ENCODE peak calls at places on chromosomes 2 and 18, in eight cellular contexts. A is BE2C, M is Caco-2, D is AG04450, U is left ventricle myocardium inferior, V is heart left ventricle, S is cardiac muscle cell, N is uterus. X is an unnamed sample.

GRCh38 chr18:50189160-50189559 is 5.8 kb downstream of the MYO5B start:
- DNase-seq in N (no peak), V (no peak), S (no peak), M (no peak), A (no peak), U (no peak), D (no peak), X (no peak)

GRCh38 chr2:16321872-16322271 is 343.8 kb downstream of the CYRIA start:
- DNase-seq in M (peak; percentile 37), U (no peak), S (no peak), A (peak; percentile 100), D (no peak), N (no peak), V (no peak), X (no peak)

GRCh38 chr18:9242987-9243386 is 91.6 kb upstream of the TWSG1 start:
- DNase-seq in N (no peak), U (no peak), D (no peak), M (no peak), V (no peak), S (no peak), A (no peak), X (no peak)

GRCh38 chr2:149526689-149527088 is 60.9 kb downstream of the MMADHC start:
- DNase-seq in D (no peak), V (no peak), N (no peak), U (no peak), M (no peak), S (no peak), A (no peak), X (no peak)

GRCh38 chr2:83990601-83991000 is 468.5 kb downstream of the SUCLG1 start:
- DNase-seq in M (no peak), D (no peak), V (no peak), N (no peak), U (no peak), A (no peak), S (no peak), X (no peak)

GRCh38 chr2:237482485-237482884 is 4.6 kb upstream of the MLPH start:
- DNase-seq in M (peak; percentile 31), D (no peak), S (peak; percentile 22), V (peak; percentile 87), N (peak; percentile 77), A (peak; percentile 58), U (peak; percentile 77), X (peak; percentile 94)

GRCh38 chr2:111091811-111092211 is 28.9 kb upstream of the BCL2L11 start:
- DNase-seq in U (no peak), M (no peak), D (no peak), S (no peak), N (no peak), V (no peak), A (no peak), X (no peak)

GRCh38 chr2:57882895-57883515 is 163.6 kb upstream of the VRK2 start:
- DNase-seq in D (no peak), V (no peak), N (no peak), U (no peak), A (no peak), M (no peak), S (no peak), X (no peak)

GRCh38 chr18:4282954-4283353 is 172.2 kb downstream of the DLGAP1 start:
- DNase-seq in M (no peak), A (no peak), S (no peak), D (no peak), V (no peak), N (no peak), U (no peak), X (no peak)

GRCh38 chr2:231334981-231335380 is 60.5 kb upstream of the B3GNT7 start:
- DNase-seq in V (no peak), D (no peak), S (no peak), N (no peak), A (no peak), U (no peak), M (no peak), X (no peak)

GRCh38 chr2:200863655-200864205 is 728 bp downstream of the CLK1 start:
- DNase-seq in U (no peak), S (peak; percentile 31), N (no peak), V (no peak), A (no peak), M (peak; percentile 31), D (no peak), X (no peak)

GRCh38 chr2:26557244-26557925 is 79.5 kb upstream of the OTOF start:
- DNase-seq in N (no peak), S (no peak), V (no peak), D (no peak), A (no peak), M (no peak), U (no peak), X (no peak)

GRCh38 chr2:241988146-241988545 is 118.6 kb downstream of the RTP5 start:
- DNase-seq in M (no peak), D (no peak), A (no peak), N (no peak), V (no peak), S (no peak), U (no peak), X (no peak)

GRCh38 chr18:25423267-25423666 is 71.3 kb upstream of the ZNF521 start:
- DNase-seq in A (no peak), M (no peak), S (no peak), N (no peak), D (no peak), V (no peak), U (no peak), X (no peak)

GRCh38 chr2:37671816-37672103 is 318 bp upstream of the CDC42EP3 start:
- DNase-seq in A (no peak), N (no peak), M (no peak), S (no peak), D (no peak), U (no peak), V (no peak), X (no peak)

GRCh38 chr2:200089040-200089755 is 133.8 kb downstream of the MAIP1 start:
- DNase-seq in S (no peak), D (no peak), V (no peak), U (no peak), A (no peak), M (no peak), N (no peak), X (no peak)

GRCh38 chr2:241833101-241833937 is 24.3 kb downstream of the NEU4 start:
- DNase-seq in S (no peak), V (no peak), D (peak; percentile 15), M (no peak), A (no peak), N (peak; percentile 62), U (no peak), X (no peak)

GRCh38 chr18:54261894-54262293 is 7.4 kb upstream of the POLI start:
- DNase-seq in A (no peak), U (no peak), S (no peak), V (no peak), N (no peak), M (no peak), D (no peak), X (peak; percentile 76)

GRCh38 chr2:128381001-128381938 is 62.6 kb upstream of the HS6ST1 start:
- DNase-seq in D (no peak), A (no peak), S (peak; percentile 53), N (peak; percentile 21), M (peak; percentile 64), V (peak; percentile 27), U (no peak), X (peak; percentile 54)

GRCh38 chr2:3344897-3345296 is 32.7 kb downstream of the EIPR1 start:
- DNase-seq in D (no peak), S (no peak), M (no peak), A (no peak), U (no peak), V (no peak), N (no peak), X (no peak)

GRCh38 chr2:218891275-218892135 is 10.9 kb downstream of the WNT10A start:
- DNase-seq in D (no peak), N (no peak), S (no peak), A (no peak), V (no peak), M (no peak), U (no peak), X (no peak)

GRCh38 chr2:101429453-101429852 is 42.1 kb upstream of the CREG2 start:
- DNase-seq in S (no peak), U (no peak), N (no peak), V (no peak), M (no peak), A (no peak), D (no peak), X (no peak)

GRCh38 chr2:138787053-138787666 is 7.0 kb upstream of the NXPH2 start:
- DNase-seq in A (peak; percentile 16), V (no peak), U (no peak), M (peak; percentile 57), N (no peak), S (peak; percentile 54), D (no peak), X (no peak)

GRCh38 chr2:148971547-148971946 is 67.0 kb upstream of the LYPD6B start:
- DNase-seq in V (no peak), D (no peak), M (no peak), A (no peak), S (no peak), U (no peak), N (no peak), X (no peak)

GRCh38 chr2:117980783-117981676 is 32.8 kb downstream of the CCDC93 start:
- DNase-seq in N (no peak), U (no peak), V (no peak), D (peak; percentile 49), A (no peak), S (no peak), M (no peak), X (no peak)

GRCh38 chr18:30954262-30954661 is 88.3 kb downstream of the DSC3 start:
- DNase-seq in A (no peak), U (no peak), N (no peak), D (no peak), V (no peak), S (no peak), M (no peak), X (no peak)
- H3K9me3 ChIP-seq in A (no peaks in the 10 kb centered on the region), U (no peaks in the 10 kb centered on the region), N (no peaks in the 10 kb centered on the region), D (peaks cover 6% of the 10 kb centered on the region), V (no peaks in the 10 kb centered on the region), S (no peaks in the 10 kb centered on the region), M (no peaks in the 10 kb centered on the region), X (no peaks in the 10 kb centered on the region)

GRCh38 chr2:60042023-60042422 is 511.4 kb downstream of the BCL11A start:
- DNase-seq in D (no peak), S (no peak), A (no peak), V (no peak), M (no peak), U (no peak), N (no peak), X (no peak)
- TF ChIP-seq CTCF in D (no peak), S (no peak), A (no peak), V (no peak), M (no peak), U (no peak), N (no peak), X (no peak)

DNA sequence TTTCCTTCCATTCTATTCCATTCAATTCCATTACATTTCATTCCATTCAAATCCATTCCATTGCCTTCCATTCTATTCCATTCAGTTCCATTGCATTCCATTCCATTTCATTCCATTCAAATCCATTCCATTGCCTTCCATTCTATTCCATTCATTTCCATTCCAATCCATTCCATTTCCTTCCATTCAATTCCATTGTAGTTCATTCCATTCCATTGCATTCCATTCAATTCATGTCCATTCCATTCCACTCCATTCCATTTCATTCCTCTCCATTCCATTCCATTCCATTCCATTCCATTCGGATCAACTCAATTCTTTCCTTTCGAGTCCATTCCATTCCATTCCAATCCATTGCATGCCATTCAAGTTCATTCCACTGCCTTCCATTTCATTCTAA is 1128.3 kb downstream of the RPIA start:
- DNase-seq in U (no peak), M (no peak), D (no peak), V (no peak), S (no peak), A (no peak), N (no peak), X (no peak)
- H3K9me3 ChIP-seq in U (no peaks in the 10 kb centered on the region), M (peaks cover 14% of the 10 kb centered on the region), D (peaks cover 81% of the 10 kb centered on the region), V (peaks cover 80% of the 10 kb centered on the region), S (peaks cover 67% of the 10 kb centered on the region), A (no peaks in the 10 kb centered on the region), N (peaks cover 25% of the 10 kb centered on the region), X (peaks cover 8% of the 10 kb centered on the region)

GRCh38 chr2:168160897-168161296 is 86.5 kb downstream of the STK39 start:
- DNase-seq in V (no peak), N (no peak), U (no peak), M (peak; percentile 54), S (no peak), A (no peak), D (no peak), X (no peak)
- TF ChIP-seq CTCF in V (no peak), N (no peak), U (peak; percentile 19), M (peak; percentile 59), S (peak; percentile 7), A (peak; percentile 41), D (peak; percentile 30), X (no peak)